ENCODE peak calls at places on chromosomes 6 and 20, in ten cellular contexts. V, C, Y, A, I, P, E, Z, L and W are unnamed samples.

GRCh38 chr20:44973053-44973452 is 6.7 kb downstream of the STK4 start:
- DNase-seq in P (no peak), V (no peak), L (no peak), Y (no peak), Z (no peak), A (no peak), C (no peak), E (no peak), I (no peak), W (no peak)

GRCh38 chr6:34518669-34519365 is 37.3 kb downstream of the SPDEF start:
- DNase-seq in A (no peak), C (no peak), P (no peak), V (no peak), Y (no peak), E (no peak), L (no peak), Z (no peak), I (no peak), W (no peak)

GRCh38 chr6:139587469-139587868 is 213.0 kb upstream of the CITED2 start:
- DNase-seq in I (no peak), Y (no peak), L (no peak), A (peak; percentile 79), V (no peak), C (no peak), E (no peak), P (peak; percentile 88), Z (no peak), W (no peak)

GRCh38 chr6:169589699-169590257 is 112.1 kb downstream of the WDR27 start:
- DNase-seq in C (peak; percentile 17), A (no peak), L (no peak), P (peak; percentile 22), Z (peak; percentile 13), V (no peak), E (peak; percentile 53), Y (no peak), I (no peak), W (no peak)

GRCh38 chr6:146851837-146852236 is 253.1 kb downstream of the ADGB start:
- DNase-seq in L (no peak), A (peak; percentile 48), C (no peak), Y (no peak), I (no peak), E (peak; percentile 75), P (peak; percentile 86), Z (no peak), V (no peak), W (no peak)

GRCh38 chr6:72788188-72788587 is 166.3 kb downstream of the KCNQ5 start:
- DNase-seq in Z (no peak), E (no peak), L (no peak), Y (no peak), I (no peak), A (peak; percentile 46), V (no peak), P (no peak), C (no peak), W (no peak)

GRCh38 chr20:2840967-2841531 is 504 bp downstream of the VPS16 start:
- DNase-seq in Z (no peak), L (peak; percentile 69), P (peak; percentile 69), Y (no peak), E (no peak), V (peak; percentile 78), I (peak; percentile 13), C (peak; percentile 43), A (peak; percentile 27), W (no peak)

GRCh38 chr6:43185391-43185790 is 3.4 kb downstream of the CUL9 start:
- DNase-seq in A (no peak), P (no peak), Y (no peak), L (no peak), Z (no peak), I (no peak), E (no peak), V (no peak), C (no peak), W (no peak)

GRCh38 chr6:159389695-159390094 is 220.5 kb downstream of the FNDC1 start:
- DNase-seq in L (no peak), Y (no peak), E (no peak), I (no peak), C (no peak), A (no peak), P (no peak), V (no peak), Z (no peak), W (no peak)

GRCh38 chr6:66662196-66662595 is 955.2 kb upstream of the EYS start:
- DNase-seq in Y (no peak), L (no peak), I (peak; percentile 7), P (peak; percentile 1), Z (peak; percentile 2), C (no peak), E (peak; percentile 11), V (no peak), A (no peak), W (no peak)

GRCh38 chr6:63795006-63795405 is 159.4 kb downstream of the PHF3 start:
- DNase-seq in C (no peak), Y (no peak), E (no peak), P (no peak), Z (no peak), L (no peak), I (no peak), A (no peak), V (no peak), W (no peak)

GRCh38 chr6:42095066-42095465 is 44.7 kb downstream of the TAF8 start:
- DNase-seq in E (no peak), Y (no peak), L (no peak), A (no peak), C (no peak), I (no peak), Z (no peak), V (no peak), P (no peak), W (no peak)

GRCh38 chr6:90194371-90194841 is 102.2 kb downstream of the BACH2 start:
- DNase-seq in I (no peak), E (no peak), C (no peak), P (peak; percentile 73), V (no peak), Z (no peak), Y (no peak), L (no peak), A (peak; percentile 71), W (no peak)

GRCh38 chr20:62401331-62401779 is 5.7 kb downstream of the CABLES2 start:
- DNase-seq in C (no peak), P (no peak), A (no peak), E (no peak), I (no peak), Z (no peak), V (no peak), L (peak; percentile 53), Y (no peak), W (no peak)

GRCh38 chr6:4961322-4962168 is 42.3 kb downstream of the RPP40 start:
- DNase-seq in L (no peak), V (no peak), Y (no peak), A (no peak), C (no peak), P (no peak), I (no peak), Z (no peak), E (no peak), W (no peak)

GRCh38 chr20:44336086-44336485 is 757 bp upstream of the R3HDML start:
- DNase-seq in C (no peak), I (no peak), E (no peak), L (peak; percentile 44), A (no peak), V (no peak), Y (no peak), P (no peak), Z (no peak), W (no peak)

GRCh38 chr6:56524891-56525703 is 117.6 kb downstream of the DST start:
- DNase-seq in L (no peak), C (no peak), A (peak; percentile 84), P (peak; percentile 73), Z (no peak), Y (no peak), I (no peak), E (no peak), V (no peak), W (no peak)

GRCh38 chr20:25016471-25016870 is 23.9 kb upstream of the APMAP start:
- DNase-seq in I (no peak), V (no peak), Y (no peak), L (no peak), Z (no peak), A (no peak), P (no peak), E (no peak), C (no peak), W (no peak)

GRCh38 chr6:126963077-126963809 is 155.2 kb upstream of the RSPO3 start:
- DNase-seq in Y (no peak), V (no peak), C (no peak), L (no peak), P (no peak), A (no peak), I (no peak), E (no peak), Z (no peak), W (no peak)

GRCh38 chr6:63644668-63645326 is 9.2 kb downstream of the PHF3 start:
- DNase-seq in V (no peak), L (no peak), E (no peak), Z (no peak), C (no peak), I (no peak), A (no peak), Y (no peak), P (no peak), W (no peak)

GRCh38 chr20:59827138-59828056 is 106.0 kb downstream of the SYCP2 start:
- DNase-seq in I (no peak), P (no peak), C (no peak), L (no peak), E (no peak), A (no peak), Y (no peak), Z (no peak), V (no peak), W (no peak)

GRCh38 chr20:49906101-49906604 is 9.2 kb downstream of the SPATA2 start:
- DNase-seq in V (no peak), Z (no peak), I (no peak), L (no peak), C (no peak), P (no peak), E (no peak), Y (no peak), A (no peak), W (no peak)

GRCh38 chr6:106253194-106253593 is 72.4 kb downstream of the ATG5 start:
- DNase-seq in Y (no peak), V (no peak), I (no peak), L (no peak), E (no peak), Z (no peak), C (no peak), P (peak; percentile 82), A (no peak), W (no peak)

GRCh38 chr6:146909886-146910285 is 294.3 kb upstream of the STXBP5 start:
- DNase-seq in Y (no peak), I (no peak), Z (no peak), V (no peak), E (no peak), C (no peak), P (no peak), L (no peak), A (no peak), W (no peak)

GRCh38 chr20:37447688-37448087 is 73.4 kb upstream of the NNAT start:
- DNase-seq in E (no peak), V (no peak), I (no peak), Z (no peak), L (no peak), P (no peak), A (no peak), Y (no peak), C (no peak), W (no peak)

GRCh38 chr20:59835448-59836395 is 97.7 kb downstream of the SYCP2 start:
- DNase-seq in V (peak; percentile 62), Y (no peak), P (peak; percentile 18), Z (peak; percentile 60), A (no peak), L (peak; percentile 46), C (peak; percentile 65), E (no peak), I (peak; percentile 81), W (no peak)

GRCh38 chr6:109318328-109318876 is 63.9 kb downstream of the CD164 start:
- DNase-seq in Z (peak; percentile 93), L (no peak), E (no peak), C (peak; percentile 77), I (no peak), A (no peak), V (no peak), P (no peak), Y (no peak), W (no peak)

GRCh38 chr6:39062014-39062740 is 13.6 kb downstream of the GLP1R start:
- DNase-seq in Y (no peak), V (peak; percentile 76), Z (no peak), I (no peak), C (no peak), E (no peak), A (no peak), L (no peak), P (no peak), W (no peak)